ENCODE peak calls at places on chromosomes 3 and 15, in nine cellular contexts. S is IMR-90, Q is astrocyte of the cerebellum, J is cardiac muscle cell, T is tibial artery, I is transverse colon, O is cardiac fibroblast, Z is fibroblast of pulmonary artery, Y is OCI-LY7. H is an unnamed sample.

GRCh38 chr3:170475091-170475705 is 56.5 kb downstream of the CLDN11 start:
- DNase-seq in I (no peak), T (no peak), S (peak), O (no peak), Q (no peak), Z (no peak), J (no peak), Y (no peak), H (no peak)

GRCh38 chr3:14570864-14571263 is 30.7 kb upstream of the GRIP2 start:
- DNase-seq in J (no peak), O (no peak), Q (no peak), T (no peak), S (no peak), I (no peak), Z (no peak), Y (peak), H (no peak)

GRCh38 chr15:71725215-71725955 is 85.0 kb upstream of the NR2E3 start:
- DNase-seq in Z (peak), J (peak), Y (no peak), O (peak), S (peak), Q (no peak), T (no peak), I (no peak), H (peak)

GRCh38 chr3:98556164-98557130 is 24.7 kb downstream of the GPR15 start:
- DNase-seq in Z (no peak), Y (peak), I (no peak), Q (no peak), S (no peak), T (no peak), O (peak), J (no peak), H (no peak)

GRCh38 chr3:48859188-48859587 is 11.5 kb upstream of the PRKAR2A start:
- DNase-seq in O (no peak), I (no peak), J (no peak), Y (no peak), T (no peak), Z (no peak), S (no peak), Q (no peak), H (no peak)

GRCh38 chr3:179811321-179812095 is 158.7 kb downstream of the USP13 start:
- DNase-seq in Z (peak), O (peak), I (peak), Y (peak), Q (peak), S (peak), T (no peak), J (peak), H (peak)

GRCh38 chr15:74374648-74375302 is 7.3 kb upstream of the CYP11A1 start:
- DNase-seq in T (no peak), O (no peak), J (no peak), I (no peak), S (no peak), Y (no peak), Z (no peak), Q (no peak), H (no peak)

GRCh38 chr3:153731036-153731435 is 390.2 kb upstream of the ARHGEF26 start:
- DNase-seq in I (no peak), J (no peak), T (no peak), S (no peak), Q (no peak), O (no peak), Y (no peak), Z (no peak), H (no peak)

GRCh38 chr3:107727102-107727501 is 204.3 kb downstream of the BBX start:
- DNase-seq in J (no peak), S (no peak), Q (no peak), Z (no peak), I (no peak), O (no peak), T (no peak), Y (no peak), H (no peak)

GRCh38 chr15:24766511-24767133 is 91.0 kb downstream of the NPAP1 start:
- DNase-seq in O (no peak), Z (no peak), S (no peak), J (no peak), Q (no peak), T (no peak), I (no peak), Y (no peak), H (no peak)

GRCh38 chr15:24763891-24764290 is 88.3 kb downstream of the NPAP1 start:
- DNase-seq in Q (no peak), T (no peak), Z (no peak), J (no peak), S (no peak), Y (no peak), I (no peak), O (no peak), H (no peak)

GRCh38 chr15:24760066-24760465 is 84.5 kb downstream of the NPAP1 start:
- DNase-seq in T (no peak), Y (no peak), J (no peak), O (no peak), Z (no peak), Q (no peak), S (no peak), I (no peak), H (no peak)

GRCh38 chr15:24764375-24765171 is 89.0 kb downstream of the NPAP1 start:
- DNase-seq in Y (no peak), T (no peak), Z (no peak), I (no peak), S (no peak), O (no peak), Q (no peak), J (no peak), H (no peak)

GRCh38 chr15:24761704-24762302 is 86.2 kb downstream of the NPAP1 start:
- DNase-seq in Z (peak), S (peak), Y (no peak), J (peak), O (peak), I (no peak), T (no peak), Q (no peak), H (peak)
- TF ChIP-seq CTCF in Z (peak), S (peak), Y (peak), J (peak), O (peak), I (peak), T (peak), Q (peak), H (peak)

DNA sequence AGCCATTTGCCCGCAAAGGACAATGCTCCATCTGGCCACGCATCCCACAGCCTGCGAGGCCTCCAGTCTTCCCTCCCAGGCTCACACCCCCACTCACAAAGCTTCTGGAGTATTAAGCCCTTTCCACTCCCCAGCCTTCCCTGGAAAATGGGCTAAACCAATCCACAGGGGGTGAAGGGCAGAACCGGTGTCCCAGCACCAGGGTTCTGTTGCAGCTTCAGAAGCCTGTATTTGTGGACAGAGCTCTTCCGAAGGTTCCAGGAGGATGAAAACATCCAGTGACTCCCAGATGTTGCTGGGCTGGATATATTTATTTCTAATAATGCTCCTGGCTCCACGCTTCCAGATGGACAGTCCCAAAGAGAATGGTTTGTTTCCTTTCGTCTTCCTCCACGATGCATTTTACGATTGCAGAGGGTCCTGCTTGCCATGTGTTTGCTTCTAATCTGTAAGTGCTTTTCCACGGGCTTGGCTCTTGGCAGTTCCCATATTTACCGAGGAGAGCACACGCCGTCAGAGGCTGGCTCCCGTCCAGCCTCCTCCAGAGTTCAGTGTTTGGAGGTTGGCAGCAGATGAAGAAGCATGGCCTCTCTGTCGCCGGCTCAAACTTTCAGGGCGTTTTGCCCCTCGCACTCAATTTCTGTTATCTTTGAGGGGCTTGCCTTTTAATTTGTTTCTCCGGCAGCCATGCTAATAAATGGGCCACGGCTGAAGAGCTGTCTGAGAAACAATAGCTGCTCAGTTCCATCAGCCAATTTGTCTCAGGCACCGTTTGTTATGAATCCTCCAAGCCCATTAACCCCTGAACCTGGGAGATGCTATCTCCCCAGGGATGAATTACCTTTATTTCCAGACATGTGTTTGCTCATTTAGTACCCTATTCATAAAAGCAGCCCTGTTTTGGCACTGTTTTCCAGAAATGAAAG is 367.9 kb upstream of the PROK2 start:
- DNase-seq in O (peak), S (peak), J (peak), Z (peak), T (peak), Y (no peak), Q (peak), I (peak), H (peak)
- H3K4me3 ChIP-seq in O (peak), S (peak), J (no peak), Z (peak), T (peak), Y (no peak), Q (peak), I (peak), H (peak)

GRCh38 chr3:192449036-192449435 is 278.3 kb downstream of the FGF12 start:
- DNase-seq in Y (no peak), I (no peak), T (no peak), Z (peak), Q (no peak), S (no peak), O (peak), J (no peak), H (peak)
- TF ChIP-seq CTCF in Y (peak), I (no peak), T (no peak), Z (peak), Q (peak), S (peak), O (peak), J (peak), H (peak)

GRCh38 chr15:26806574-26806973 is 33.7 kb upstream of the GABRB3 start:
- DNase-seq in S (no peak), Y (no peak), T (no peak), O (no peak), Q (no peak), J (no peak), I (no peak), Z (no peak), H (no peak)

GRCh38 chr15:26804063-26804804 is 31.4 kb upstream of the GABRB3 start:
- DNase-seq in Z (no peak), Q (no peak), I (no peak), Y (no peak), T (no peak), J (no peak), S (no peak), O (no peak), H (no peak)

GRCh38 chr15:26806161-26806560 is 33.3 kb upstream of the GABRB3 start:
- DNase-seq in Z (no peak), Q (no peak), Y (no peak), O (no peak), J (no peak), I (no peak), T (no peak), S (no peak), H (no peak)

GRCh38 chr15:26807517-26808427 is 34.9 kb upstream of the GABRB3 start:
- DNase-seq in Y (no peak), S (no peak), O (no peak), J (no peak), Q (no peak), I (no peak), Z (no peak), T (no peak), H (no peak)

DNA sequence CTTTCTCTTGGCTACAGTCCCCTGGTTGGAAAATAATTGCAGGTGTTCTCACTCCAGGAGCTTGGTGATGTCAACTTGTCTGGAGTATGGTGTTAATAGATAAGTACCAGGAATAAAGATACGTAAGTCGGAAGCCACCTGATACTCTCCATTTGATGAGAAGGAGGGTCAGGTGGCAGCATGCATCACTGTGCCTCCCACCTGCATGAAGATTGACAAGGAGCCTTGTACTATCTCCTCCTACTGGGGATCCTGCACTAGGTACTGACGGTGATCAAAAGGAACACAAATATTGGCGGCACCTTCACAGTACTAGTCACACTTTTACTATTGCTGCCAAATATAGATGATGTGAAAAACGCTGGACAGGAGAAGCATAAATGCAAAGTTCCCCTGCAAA is 32.6 kb upstream of the GABRB3 start:
- DNase-seq in O (no peak), Q (no peak), Z (no peak), J (no peak), T (no peak), S (no peak), I (no peak), Y (no peak), H (no peak)
- H3K4me3 ChIP-seq in O (no peak), Q (no peak), Z (no peak), J (no peak), T (no peak), S (no peak), I (no peak), Y (no peak), H (no peak)

GRCh38 chr3:177119829-177120228 is 77.5 kb downstream of the TBL1XR1 start:
- DNase-seq in I (no peak), O (no peak), Y (no peak), T (no peak), Z (no peak), Q (no peak), S (no peak), J (no peak), H (no peak)
- TF ChIP-seq CTCF in I (no peak), O (no peak), Y (peak), T (no peak), Z (no peak), Q (no peak), S (no peak), J (no peak), H (no peak)

DNA sequence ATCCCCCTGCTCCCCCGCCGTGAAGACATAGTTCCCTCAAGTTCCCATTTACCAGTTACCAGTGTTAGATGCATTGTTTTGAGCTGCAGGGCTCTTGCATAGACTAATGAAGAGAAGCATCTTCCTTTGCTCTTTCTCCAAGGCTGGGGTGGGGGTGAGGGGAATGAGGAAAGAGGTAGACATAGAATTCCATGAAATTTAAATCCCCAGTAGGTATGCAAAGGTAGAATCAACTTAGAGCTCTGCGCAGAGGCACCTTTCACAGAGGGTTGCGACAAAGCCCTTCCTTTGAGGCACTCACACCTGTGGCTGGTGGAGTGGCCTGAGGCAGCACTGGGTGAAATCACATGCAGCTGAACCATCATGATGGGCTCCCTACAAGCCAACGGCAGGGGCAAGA is 101.3 kb downstream of the WDR76 start:
- DNase-seq in Y (no peak), T (no peak), Q (no peak), J (no peak), O (no peak), I (no peak), S (no peak), Z (no peak), H (no peak)
- H3K4me3 ChIP-seq in Y (no peak), T (no peak), Q (no peak), J (no peak), O (no peak), I (no peak), S (no peak), Z (no peak), H (no peak)

GRCh38 chr15:79179597-79179996 is 89.0 kb upstream of the RASGRF1 start:
- DNase-seq in S (no peak), O (no peak), Y (no peak), Q (no peak), I (no peak), T (no peak), J (no peak), Z (no peak), H (no peak)

GRCh38 chr15:79184465-79184892 is 93.9 kb upstream of the RASGRF1 start:
- DNase-seq in Y (peak), T (peak), J (peak), Z (peak), I (peak), O (peak), S (peak), Q (peak), H (peak)

GRCh38 chr15:79186616-79187015 is 95.9 kb upstream of the ANKRD34C start:
- DNase-seq in O (no peak), I (no peak), Q (no peak), Y (no peak), Z (no peak), S (no peak), J (no peak), T (no peak), H (no peak)

GRCh38 chr15:79180318-79180717 is 89.7 kb upstream of the RASGRF1 start:
- DNase-seq in Y (no peak), Q (no peak), O (no peak), Z (no peak), S (no peak), I (no peak), T (no peak), J (no peak), H (no peak)

GRCh38 chr15:79185199-79185598 is 94.6 kb upstream of the RASGRF1 start:
- DNase-seq in J (no peak), Q (no peak), T (no peak), O (no peak), Y (peak), I (no peak), S (no peak), Z (no peak), H (peak)
- TF ChIP-seq CTCF in J (peak), Q (peak), T (no peak), O (peak), Y (peak), I (no peak), S (peak), Z (peak), H (peak)

DNA sequence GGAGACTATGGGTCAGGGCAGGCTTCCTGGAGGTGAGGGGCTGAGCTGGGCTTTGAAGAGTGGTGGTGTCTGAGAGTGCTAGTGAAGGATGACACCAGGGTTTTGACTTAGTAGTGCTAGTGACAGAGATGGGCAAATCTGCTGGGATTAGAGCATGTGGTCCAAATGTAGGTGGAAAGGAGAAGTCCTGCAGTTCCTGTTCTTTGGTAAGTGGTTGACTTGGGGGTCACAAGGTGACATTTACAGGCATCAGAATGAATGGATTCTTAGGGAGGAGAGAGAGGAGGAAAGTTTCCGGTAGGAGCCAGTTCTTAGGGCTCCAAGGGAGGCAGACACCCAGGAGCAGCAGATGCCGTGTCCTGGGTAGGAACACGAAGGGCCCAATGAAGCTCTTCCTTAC is 790 bp upstream of the DOCK3 start:
- DNase-seq in I (no peak), O (no peak), S (no peak), J (no peak), Y (no peak), Z (no peak), Q (no peak), T (no peak), H (no peak)
- H3K4me3 ChIP-seq in I (no peak), O (no peak), S (no peak), J (no peak), Y (no peak), Z (no peak), Q (no peak), T (no peak), H (no peak)

GRCh38 chr15:68672781-68673205 is 94.0 kb downstream of the CORO2B start:
- DNase-seq in I (no peak), Q (no peak), O (peak), Z (peak), J (peak), Y (peak), T (no peak), S (peak), H (peak)
- TF ChIP-seq CTCF in I (no peak), Q (peak), O (peak), Z (peak), J (no peak), Y (peak), T (no peak), S (peak), H (peak)

H was measured in choroid plexus epithelial cell.